ENCODE peak calls at places on chromosomes 2 and 18, in six cellular contexts. D is trophoblast cell, E is H1, K is neuronal stem cell, F is mesenchymal stem cell, T is H9. I is an unnamed sample.

GRCh38 chr18:80040515-80040914 is 6.3 kb downstream of the RBFA start:
- DNase-seq in K (no peak), F (no peak), T (no peak), D (no peak), E (no peak), I (no peak)

GRCh38 chr2:16224298-16225045 is 284.1 kb downstream of the MYCN start:
- DNase-seq in K (no peak), D (no peak), E (no peak), T (no peak), F (no peak), I (no peak)

GRCh38 chr2:119730598-119731278 is 29.0 kb upstream of the PTPN4 start:
- DNase-seq in F (no peak), E (no peak), K (no peak), D (no peak), T (peak; percentile 28), I (no peak)

GRCh38 chr2:70141754-70142589 is 48.8 kb downstream of the C2orf42 start:
- DNase-seq in D (peak; percentile 73), K (peak; percentile 61), E (peak; percentile 81), F (peak; percentile 70), T (peak; percentile 70), I (peak; percentile 38)

GRCh38 chr2:184877909-184878308 is 279.6 kb downstream of the ZNF804A start:
- DNase-seq in D (no peak), F (no peak), T (no peak), K (no peak), E (no peak), I (no peak)

GRCh38 chr2:223722226-223722625 is 115.2 kb downstream of the AP1S3 start:
- DNase-seq in T (no peak), F (no peak), E (no peak), D (no peak), K (no peak), I (no peak)

GRCh38 chr2:240786871-240787311 is 33.1 kb downstream of the KIF1A start:
- DNase-seq in F (no peak), T (no peak), D (no peak), K (no peak), E (no peak), I (no peak)

GRCh38 chr2:21395366-21395765 is 271.6 kb downstream of the TDRD15 start:
- DNase-seq in D (no peak), E (no peak), K (no peak), F (no peak), T (no peak), I (no peak)

GRCh38 chr2:6773007-6773693 is 92.6 kb downstream of the CMPK2 start:
- DNase-seq in T (peak; percentile 86), F (peak; percentile 31), D (peak; percentile 72), K (peak; percentile 71), E (peak; percentile 99), I (peak; percentile 11)

GRCh38 chr18:75173125-75173432 is 35.9 kb downstream of the PTGR3 start:
- DNase-seq in K (no peak), E (no peak), T (no peak), D (no peak), F (no peak), I (peak; percentile 17)

GRCh38 chr2:226282151-226282550 is 517.5 kb downstream of the IRS1 start:
- DNase-seq in F (no peak), T (no peak), D (no peak), K (no peak), E (no peak), I (no peak)
- H3K14ac ChIP-seq in F (no peak overlapping the region), T (no peak overlapping the region), D (no peak overlapping the region), K (no peak overlapping the region), E (no peak overlapping the region), I (no peak overlapping the region)

GRCh38 chr2:214057986-214058385 is 352.9 kb upstream of the VWC2L start:
- DNase-seq in K (no peak), D (no peak), E (no peak), T (no peak), F (no peak), I (no peak)
- H3K4me2 ChIP-seq in K (no peak overlapping the region), D (no peak overlapping the region), E (no peak overlapping the region), T (no peak overlapping the region), F (no peak overlapping the region), I (no peak overlapping the region)

DNA sequence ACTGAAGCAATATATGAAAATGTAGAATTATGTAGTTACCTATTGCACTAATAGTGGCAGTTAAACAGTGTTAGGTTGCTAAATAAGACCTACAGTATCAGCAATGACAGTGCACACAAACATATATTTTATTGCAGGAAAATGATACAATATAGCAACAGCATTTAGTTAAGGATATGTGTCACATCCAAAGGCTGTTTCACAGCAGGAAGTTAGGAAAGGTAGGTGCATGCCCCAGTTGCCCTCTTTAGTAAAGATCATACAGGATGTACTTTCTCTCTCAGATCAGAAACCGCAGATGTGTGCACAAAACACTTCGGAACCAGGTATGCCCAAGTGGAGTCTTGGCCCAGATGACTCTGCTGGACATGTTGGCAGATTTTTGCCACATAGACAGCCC is 444.1 kb downstream of the XIRP2 start:
- DNase-seq in F (no peak), T (no peak), D (no peak), E (no peak), K (no peak), I (no peak)
- H3K14ac ChIP-seq in F (no peak overlapping the region), T (no peak overlapping the region), D (no peak overlapping the region), E (no peak overlapping the region), K (no peak overlapping the region), I (no peak overlapping the region)

DNA sequence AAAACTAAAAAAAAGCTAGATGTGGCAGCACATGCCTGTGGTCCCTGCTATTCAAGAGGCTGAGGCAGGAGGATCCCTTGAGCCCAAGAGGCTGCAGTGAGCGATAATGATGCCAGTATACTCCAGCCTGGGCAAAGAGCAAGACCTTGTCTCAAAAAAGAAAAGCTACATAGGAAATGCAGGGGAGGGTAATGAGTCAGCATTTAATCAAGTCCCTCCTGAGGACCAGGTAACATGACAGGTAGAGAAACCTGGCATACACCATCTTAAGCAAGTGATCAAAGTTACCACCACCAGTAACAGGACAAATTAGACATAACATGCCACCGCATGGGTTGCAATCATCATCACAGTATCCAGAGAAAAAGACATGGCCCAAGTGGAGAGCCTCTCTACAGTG is 25.8 kb downstream of the MYO5B start:
- DNase-seq in T (no peak), F (no peak), D (no peak), K (no peak), E (no peak), I (no peak)
- H3K4me2 ChIP-seq in T (no peak overlapping the region), F (no peak overlapping the region), D (no peak overlapping the region), K (no peak overlapping the region), E (no peak overlapping the region), I (no peak overlapping the region)

DNA sequence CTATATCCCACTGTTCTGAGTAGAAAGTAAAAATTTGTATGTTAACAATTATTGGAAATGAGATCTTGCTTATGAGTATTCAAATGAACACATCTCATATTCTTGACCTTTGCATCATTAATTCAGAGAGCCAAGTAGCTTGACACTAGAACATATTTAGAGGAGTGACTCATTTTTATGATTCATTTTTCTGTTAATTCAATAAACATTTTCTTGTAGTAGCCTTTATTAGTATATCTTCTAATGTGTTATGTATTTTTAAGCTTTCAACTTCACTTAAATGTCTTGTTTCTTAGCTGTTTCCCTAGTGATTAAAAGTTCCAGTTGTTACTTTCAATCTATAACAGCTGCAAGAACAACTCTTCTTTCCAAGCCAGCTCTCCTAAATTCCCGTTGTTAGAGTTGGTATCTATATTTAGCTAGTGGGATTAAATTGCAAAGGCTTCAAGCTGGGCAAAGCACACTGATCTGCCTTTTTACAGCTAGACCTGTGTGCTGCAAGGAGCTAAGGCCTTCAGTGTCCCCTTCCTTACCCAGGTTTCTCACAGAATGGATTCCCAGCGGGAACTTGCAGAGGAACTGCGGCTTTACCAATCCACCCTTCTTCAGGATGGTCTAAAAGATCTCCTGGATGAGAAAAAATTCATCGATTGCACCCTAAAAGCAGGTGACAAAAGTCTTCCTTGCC is at the start of gene KLHL41:
- DNase-seq in F (no peak), E (no peak), K (no peak), D (no peak), T (no peak), I (peak; percentile 50)
- H3K14ac ChIP-seq in F (no peak within 1 kb of the TSS), E (no peak within 1 kb of the TSS), K (no peak within 1 kb of the TSS), D (no peak within 1 kb of the TSS), T (no peak within 1 kb of the TSS), I (no peak within 1 kb of the TSS)

GRCh38 chr2:26173596-26174482 is 951 bp downstream of the GAREM2 start:
- DNase-seq in T (peak; percentile 34), D (no peak), K (no peak), F (no peak), E (peak; percentile 62), I (no peak)
- H3K4me2 ChIP-seq in T (peak overlapping the region; percentile 36), D (peak overlapping the region; percentile 89), K (peak overlapping the region; percentile 93), F (peak overlapping the region; percentile 90), E (peak overlapping the region; percentile 72), I (no peak overlapping the region)

DNA sequence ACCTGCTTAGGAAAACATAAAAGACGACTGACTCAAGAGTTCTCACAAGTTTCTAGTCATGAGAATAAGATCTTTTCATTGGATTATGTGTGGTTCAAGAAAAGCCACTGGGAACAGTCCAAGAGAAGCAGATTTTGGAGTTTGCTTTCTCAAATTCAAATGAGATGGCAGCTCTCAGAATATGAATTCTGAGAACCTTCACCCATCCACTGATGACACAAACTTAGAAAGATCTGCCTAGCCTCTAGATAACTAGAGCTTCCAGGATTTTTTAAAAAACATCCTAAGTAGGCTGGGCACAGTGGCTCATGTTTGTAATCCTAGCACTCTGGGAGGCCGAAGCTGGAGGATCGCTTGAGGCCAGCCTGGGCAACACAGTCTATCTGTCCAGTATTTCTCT is 26.8 kb downstream of the MEX3C start:
- DNase-seq in D (no peak), K (no peak), T (no peak), F (no peak), E (no peak), I (no peak)
- H3K14ac ChIP-seq in D (no peak overlapping the region), K (no peak overlapping the region), T (no peak overlapping the region), F (no peak overlapping the region), E (no peak overlapping the region), I (no peak overlapping the region)

GRCh38 chr2:167954500-167954899 is 292.9 kb downstream of the STK39 start:
- DNase-seq in D (no peak), E (no peak), K (no peak), F (no peak), T (no peak), I (no peak)
- H3K4me2 ChIP-seq in D (no peak overlapping the region), E (no peak overlapping the region), K (no peak overlapping the region), F (no peak overlapping the region), T (no peak overlapping the region), I (no peak overlapping the region)